ENCODE peak calls at places on chromosome 6, in four cellular contexts. L is H7, E is stomach, X is astrocyte of the cerebellum. Z is an unnamed sample.

GRCh38 chr6:92810913-92811312 is 608.4 kb downstream of the EPHA7 start:
- DNase-seq in E (no peak), L (peak), X (peak), Z (peak)

GRCh38 chr6:137117605-137118004 is 55.8 kb downstream of the IL22RA2 start:
- DNase-seq in X (no peak), L (no peak), E (no peak), Z (no peak)

GRCh38 chr6:131023834-131024504 is 39.1 kb downstream of the EPB41L2 start:
- DNase-seq in X (peak), L (no peak), E (no peak), Z (no peak)

GRCh38 chr6:141484726-141485125 is 648.0 kb upstream of the GJE1 start:
- DNase-seq in E (no peak), L (no peak), X (no peak), Z (no peak)

GRCh38 chr6:6740595-6740994 is 152.1 kb downstream of the LY86 start:
- DNase-seq in X (no peak), E (no peak), L (peak), Z (no peak)

GRCh38 chr6:43076093-43076927 is at the start of gene PTK7:
- DNase-seq in X (no peak), E (peak), L (peak), Z (peak)

GRCh38 chr6:15628499-15629131 is 34.2 kb downstream of the DTNBP1 start:
- DNase-seq in L (no peak), E (no peak), X (peak), Z (no peak)

GRCh38 chr6:134686071-134686470 is 263.8 kb downstream of the ALDH8A1 start:
- DNase-seq in X (no peak), E (no peak), L (no peak), Z (no peak)

GRCh38 chr6:39102024-39102820 is 12.8 kb downstream of the SAYSD1 start:
- DNase-seq in X (peak), E (peak), L (peak), Z (no peak)

GRCh38 chr6:122696853-122697252 is 82.7 kb upstream of the FABP7 start:
- DNase-seq in E (no peak), X (peak), L (no peak), Z (no peak)

GRCh38 chr6:148342146-148343027 is at the start of gene SASH1:
- DNase-seq in X (peak), E (peak), L (peak), Z (peak)

GRCh38 chr6:6588064-6588923 is at the start of gene LY86:
- DNase-seq in L (no peak), E (no peak), X (no peak), Z (no peak)

GRCh38 chr6:113997106-113997505 is 26.2 kb upstream of the HDAC2 start:
- DNase-seq in X (peak), L (no peak), E (no peak), Z (no peak)

GRCh38 chr6:113995632-113996031 is 24.7 kb upstream of the HDAC2 start:
- DNase-seq in L (no peak), E (no peak), X (peak), Z (no peak)

GRCh38 chr6:113998811-113999210 is 27.9 kb upstream of the HDAC2 start:
- DNase-seq in E (no peak), L (no peak), X (no peak), Z (no peak)

GRCh38 chr6:113999284-113999683 is 28.3 kb upstream of the HDAC2 start:
- DNase-seq in E (no peak), L (no peak), X (no peak), Z (no peak)

GRCh38 chr6:113994934-113995342 is 24.0 kb upstream of the HDAC2 start:
- DNase-seq in E (no peak), X (peak), L (peak), Z (peak)
- H3K4me3 ChIP-seq in E (no peak), X (no peak), L (no peak), Z (no peak)

DNA sequence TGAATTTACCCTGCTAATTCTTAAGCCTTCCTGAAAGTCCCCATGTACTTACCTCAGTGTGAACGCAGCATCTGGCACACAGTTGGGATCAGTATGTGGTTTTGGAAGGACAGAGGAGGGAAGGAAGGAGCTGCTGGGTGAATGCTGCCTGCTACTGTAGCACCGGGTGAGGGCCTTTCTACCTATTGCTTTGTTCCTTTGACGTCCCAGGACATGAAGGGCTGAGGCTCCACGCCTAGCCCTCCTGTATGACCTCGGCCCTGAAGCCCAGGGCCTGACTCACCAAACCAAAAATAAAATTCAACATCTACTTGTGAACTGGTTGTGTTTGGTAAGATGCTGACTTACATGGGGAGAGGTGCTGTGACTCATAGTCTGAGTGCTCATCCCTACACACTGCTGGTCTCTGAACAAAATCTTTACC is 51.1 kb downstream of the ARID1B start:
- DNase-seq in X (peak), E (no peak), L (no peak), Z (no peak)
- H3K4me3 ChIP-seq in X (no peak), E (no peak), L (no peak), Z (no peak)

GRCh38 chr6:24763578-24763977 is 11.2 kb upstream of the GMNN start:
- DNase-seq in E (peak), L (no peak), X (no peak), Z (no peak)
- H3K4me3 ChIP-seq in E (no peak), L (no peak), X (no peak), Z (no peak)

DNA sequence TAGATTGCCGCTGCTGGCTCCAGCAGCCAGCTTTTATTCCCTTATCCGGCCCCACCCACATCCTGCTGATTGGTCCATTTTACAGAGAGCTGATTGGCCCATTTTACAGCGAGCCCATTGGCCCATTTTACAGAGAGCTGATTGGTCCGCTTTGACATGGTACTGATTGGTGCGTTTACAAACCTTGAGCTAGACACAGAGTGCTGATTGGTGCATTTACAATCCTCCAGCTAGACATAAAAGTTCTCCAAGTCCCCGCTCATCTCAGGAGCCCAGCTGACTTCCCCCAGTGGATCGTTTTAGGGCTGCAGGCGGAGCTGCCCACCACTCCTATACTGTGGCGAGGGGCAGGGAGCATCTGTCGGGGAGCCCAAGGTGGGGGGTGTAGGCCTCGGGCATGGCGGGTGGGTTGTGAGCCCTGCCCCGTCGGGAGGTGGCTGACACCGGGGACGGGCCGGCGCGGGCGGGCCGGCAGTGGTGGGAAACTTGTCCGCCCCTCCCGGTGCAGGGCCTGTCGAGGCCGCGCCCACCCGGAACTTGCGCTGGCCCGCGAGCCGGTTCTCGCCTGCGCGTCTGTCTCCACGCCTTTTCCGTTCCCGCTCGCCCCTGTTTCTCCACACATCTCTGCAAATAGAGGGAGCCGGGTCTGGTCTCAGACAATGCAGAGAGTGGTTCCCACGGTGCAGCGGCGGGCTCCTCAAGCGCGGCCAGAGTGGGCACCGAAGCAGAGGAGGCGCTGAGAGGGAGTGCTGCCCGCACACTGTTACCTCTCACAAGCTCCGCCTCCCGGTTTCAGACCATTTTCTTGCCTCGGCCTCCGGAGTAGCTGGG is 86.1 kb upstream of the STMND1 start:
- DNase-seq in E (no peak), X (no peak), L (peak), Z (no peak)
- H3K4me3 ChIP-seq in E (peak), X (no peak), L (peak), Z (peak)

GRCh38 chr6:90295854-90296345 is 743 bp downstream of the BACH2 start:
- DNase-seq in E (peak), L (peak), X (peak), Z (peak)
- H3K4me3 ChIP-seq in E (peak), L (peak), X (peak), Z (peak)